ENCODE peak calls at places on chromosome X, in six cellular contexts. One of them, this sample, is unnamed. For H3K36me3, the result is how much of the 10 kb centered on the place peaks cover.

GRCh38 chrX:24733111-24733510 is 39.4 kb downstream of the POLA1 start:
- DNase-seq in breast epithelium: no peak
- DNase-seq in suprapubic skin: no peak
- DNase-seq in tibial artery: no peak
- DNase-seq in IMR-90: no peak
- DNase-seq in uterus: no peak
- DNase-seq in this sample: no peak

GRCh38 chrX:54921427-54922021 is 900 bp downstream of the TRO start:
- DNase-seq in breast epithelium: peak
- DNase-seq in suprapubic skin: no peak
- DNase-seq in tibial artery: peak
- DNase-seq in IMR-90: peak
- DNase-seq in uterus: peak
- DNase-seq in this sample: peak

GRCh38 chrX:121010218-121010617 is 24.7 kb upstream of the CT47A1 start:
- DNase-seq in breast epithelium: no peak
- DNase-seq in suprapubic skin: no peak
- DNase-seq in tibial artery: no peak
- DNase-seq in IMR-90: no peak
- DNase-seq in uterus: no peak
- DNase-seq in this sample: no peak

GRCh38 chrX:120755066-120755846 is 120.4 kb downstream of the CT47B1 start:
- DNase-seq in breast epithelium: no peak
- DNase-seq in suprapubic skin: no peak
- DNase-seq in tibial artery: no peak
- DNase-seq in IMR-90: no peak
- DNase-seq in uterus: no peak
- DNase-seq in this sample: no peak

GRCh38 chrX:9895225-9895912 is 71.8 kb upstream of the CLDN34 start:
- DNase-seq in breast epithelium: no peak
- DNase-seq in suprapubic skin: no peak
- DNase-seq in tibial artery: no peak
- DNase-seq in IMR-90: no peak
- DNase-seq in uterus: no peak
- DNase-seq in this sample: no peak

GRCh38 chrX:69231903-69232302 is 66.7 kb upstream of the PJA1 start:
- DNase-seq in breast epithelium: no peak
- DNase-seq in suprapubic skin: no peak
- DNase-seq in tibial artery: no peak
- DNase-seq in IMR-90: no peak
- DNase-seq in uterus: no peak
- DNase-seq in this sample: no peak

GRCh38 chrX:110310896-110311295 is 7.0 kb downstream of the AMMECR1 start:
- DNase-seq in breast epithelium: no peak
- DNase-seq in suprapubic skin: no peak
- DNase-seq in tibial artery: no peak
- DNase-seq in IMR-90: no peak
- DNase-seq in uterus: no peak
- DNase-seq in this sample: peak

GRCh38 chrX:123834116-123834515 is 25.7 kb upstream of the XIAP start:
- DNase-seq in breast epithelium: no peak
- DNase-seq in suprapubic skin: no peak
- DNase-seq in tibial artery: no peak
- DNase-seq in IMR-90: no peak
- DNase-seq in uterus: no peak
- DNase-seq in this sample: no peak

GRCh38 chrX:69036674-69037573 is 128.3 kb downstream of the PJA1 start:
- DNase-seq in breast epithelium: no peak
- DNase-seq in suprapubic skin: no peak
- DNase-seq in tibial artery: no peak
- DNase-seq in IMR-90: no peak
- DNase-seq in uterus: no peak
- DNase-seq in this sample: no peak

GRCh38 chrX:68929332-68930150 is 100.7 kb downstream of the EFNB1 start:
- DNase-seq in breast epithelium: no peak
- DNase-seq in suprapubic skin: no peak
- DNase-seq in tibial artery: no peak
- DNase-seq in IMR-90: peak
- DNase-seq in uterus: peak
- DNase-seq in this sample: no peak

GRCh38 chrX:39883664-39884063 is 214.1 kb downstream of the BCOR start:
- DNase-seq in breast epithelium: no peak
- DNase-seq in suprapubic skin: no peak
- DNase-seq in tibial artery: no peak
- DNase-seq in IMR-90: no peak
- DNase-seq in uterus: no peak
- DNase-seq in this sample: no peak

GRCh38 chrX:48883729-48884128 is 13.8 kb downstream of the TIMM17B start:
- DNase-seq in breast epithelium: no peak
- DNase-seq in suprapubic skin: no peak
- DNase-seq in tibial artery: no peak
- DNase-seq in IMR-90: no peak
- DNase-seq in uterus: no peak
- DNase-seq in this sample: no peak

GRCh38 chrX:84611843-84612636 is 109.8 kb upstream of the HDX start:
- DNase-seq in breast epithelium: no peak
- DNase-seq in suprapubic skin: no peak
- DNase-seq in tibial artery: no peak
- DNase-seq in IMR-90: no peak
- DNase-seq in uterus: no peak
- DNase-seq in this sample: no peak

GRCh38 chrX:38347136-38347535 is 5.3 kb upstream of the OTC start:
- DNase-seq in breast epithelium: no peak
- DNase-seq in suprapubic skin: no peak
- DNase-seq in tibial artery: no peak
- DNase-seq in IMR-90: peak
- DNase-seq in uterus: no peak
- DNase-seq in this sample: no peak

GRCh38 chrX:10076765-10077164 is 80.0 kb upstream of the CLCN4 start:
- DNase-seq in breast epithelium: no peak
- DNase-seq in suprapubic skin: no peak
- DNase-seq in tibial artery: no peak
- DNase-seq in IMR-90: no peak
- DNase-seq in uterus: no peak
- DNase-seq in this sample: no peak

GRCh38 chrX:148574247-148574973 is 74.0 kb downstream of the AFF2 start:
- DNase-seq in breast epithelium: no peak
- DNase-seq in suprapubic skin: no peak
- DNase-seq in tibial artery: no peak
- DNase-seq in IMR-90: no peak
- DNase-seq in uterus: no peak
- DNase-seq in this sample: no peak

GRCh38 chrX:48785156-48785524 is 1.2 kb upstream of the GATA1 start:
- DNase-seq in breast epithelium: no peak
- DNase-seq in suprapubic skin: no peak
- DNase-seq in tibial artery: no peak
- DNase-seq in IMR-90: no peak
- DNase-seq in uterus: no peak
- DNase-seq in this sample: no peak

GRCh38 chrX:133297284-133297683 is 79.1 kb upstream of the TFDP3 start:
- DNase-seq in breast epithelium: no peak
- DNase-seq in suprapubic skin: no peak
- DNase-seq in tibial artery: no peak
- DNase-seq in IMR-90: peak
- DNase-seq in uterus: no peak
- DNase-seq in this sample: no peak
- H3K36me3 ChIP-seq in breast epithelium: under half
- H3K36me3 ChIP-seq in suprapubic skin: under half
- H3K36me3 ChIP-seq in tibial artery: under half
- H3K36me3 ChIP-seq in IMR-90: under half
- H3K36me3 ChIP-seq in uterus: under half
- H3K36me3 ChIP-seq in this sample: under half

GRCh38 chrX:80014141-80014940 is at the start of gene TBX22:
- DNase-seq in breast epithelium: no peak
- DNase-seq in suprapubic skin: no peak
- DNase-seq in tibial artery: no peak
- DNase-seq in IMR-90: no peak
- DNase-seq in uterus: no peak
- DNase-seq in this sample: no peak

GRCh38 chrX:80011522-80011921 is 3.0 kb upstream of the TBX22 start:
- DNase-seq in breast epithelium: no peak
- DNase-seq in suprapubic skin: no peak
- DNase-seq in tibial artery: no peak
- DNase-seq in IMR-90: no peak
- DNase-seq in uterus: no peak
- DNase-seq in this sample: no peak

GRCh38 chrX:80021611-80022010 is 7.1 kb downstream of the TBX22 start:
- DNase-seq in breast epithelium: no peak
- DNase-seq in suprapubic skin: no peak
- DNase-seq in tibial artery: no peak
- DNase-seq in IMR-90: no peak
- DNase-seq in uterus: no peak
- DNase-seq in this sample: no peak

GRCh38 chrX:80016182-80016581 is 1.6 kb downstream of the TBX22 start:
- DNase-seq in breast epithelium: no peak
- DNase-seq in suprapubic skin: no peak
- DNase-seq in tibial artery: no peak
- DNase-seq in IMR-90: no peak
- DNase-seq in uterus: no peak
- DNase-seq in this sample: no peak
- H3K27ac ChIP-seq in breast epithelium: no peak
- H3K27ac ChIP-seq in suprapubic skin: no peak
- H3K27ac ChIP-seq in tibial artery: no peak
- H3K27ac ChIP-seq in IMR-90: no peak
- H3K27ac ChIP-seq in uterus: no peak
- H3K27ac ChIP-seq in this sample: no peak

DNA sequence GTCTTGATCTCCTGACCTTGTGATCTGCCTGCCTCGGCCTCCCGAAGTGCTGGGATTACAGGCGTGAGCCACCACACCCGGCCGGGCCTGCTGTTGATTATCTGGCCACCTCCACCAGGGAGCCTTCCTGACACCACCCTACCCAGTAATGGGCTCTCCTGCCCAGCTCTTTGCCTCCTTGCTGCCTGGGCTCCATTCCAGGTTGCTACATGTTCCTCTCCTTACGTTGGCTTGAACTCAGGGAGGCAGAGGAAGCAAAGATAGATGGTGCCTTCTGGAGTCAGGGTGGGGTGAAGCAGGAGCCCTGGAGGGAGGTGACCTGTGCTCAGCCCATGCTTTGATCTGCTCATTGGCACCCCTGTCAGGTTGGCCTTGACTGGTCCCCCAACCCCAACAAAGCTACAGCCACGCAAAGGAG is 26.3 kb downstream of the FLNA start:
- DNase-seq in breast epithelium: no peak
- DNase-seq in suprapubic skin: no peak
- DNase-seq in tibial artery: no peak
- DNase-seq in IMR-90: no peak
- DNase-seq in uterus: peak
- DNase-seq in this sample: peak
- H3K36me3 ChIP-seq in breast epithelium: under half
- H3K36me3 ChIP-seq in suprapubic skin: under half
- H3K36me3 ChIP-seq in tibial artery: half or more
- H3K36me3 ChIP-seq in IMR-90: half or more
- H3K36me3 ChIP-seq in uterus: under half
- H3K36me3 ChIP-seq in this sample: under half

DNA sequence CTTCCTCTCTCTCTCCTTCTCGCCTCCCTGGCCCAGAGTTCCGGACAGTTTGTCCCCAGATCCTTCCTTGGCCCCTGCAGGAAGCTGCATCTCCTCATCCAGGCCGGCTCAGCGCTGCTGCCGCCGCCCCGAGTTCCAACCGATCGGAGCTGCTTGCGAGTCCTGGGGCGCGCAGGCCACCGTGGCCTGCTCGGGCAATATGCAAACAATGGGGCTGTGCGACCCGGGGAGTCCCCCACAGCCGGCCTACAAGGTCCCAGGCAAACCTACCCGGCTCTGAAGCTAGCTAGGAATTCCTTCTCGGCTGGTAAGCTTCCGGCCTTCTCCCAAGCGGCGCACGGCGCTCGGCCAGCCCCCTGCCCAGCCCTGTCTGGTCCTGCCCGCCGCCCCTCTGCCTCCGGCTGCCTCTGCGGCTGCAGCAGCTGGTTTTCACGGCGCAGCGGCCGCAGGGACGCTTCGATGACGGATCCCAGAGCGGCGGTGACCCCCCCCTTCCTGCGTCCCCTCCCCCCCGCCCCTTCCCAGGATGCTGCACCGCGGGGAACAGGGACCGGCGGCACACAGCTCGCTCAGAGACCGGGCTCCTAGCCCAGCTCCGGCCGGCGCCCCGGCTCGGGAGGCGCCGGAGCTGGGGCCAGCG is 59.4 kb downstream of the TSC22D3 start:
- DNase-seq in breast epithelium: no peak
- DNase-seq in suprapubic skin: no peak
- DNase-seq in tibial artery: no peak
- DNase-seq in IMR-90: peak
- DNase-seq in uterus: no peak
- DNase-seq in this sample: no peak
- H3K27ac ChIP-seq in breast epithelium: peak
- H3K27ac ChIP-seq in suprapubic skin: peak
- H3K27ac ChIP-seq in tibial artery: peak
- H3K27ac ChIP-seq in IMR-90: peak
- H3K27ac ChIP-seq in uterus: peak
- H3K27ac ChIP-seq in this sample: peak

DNA sequence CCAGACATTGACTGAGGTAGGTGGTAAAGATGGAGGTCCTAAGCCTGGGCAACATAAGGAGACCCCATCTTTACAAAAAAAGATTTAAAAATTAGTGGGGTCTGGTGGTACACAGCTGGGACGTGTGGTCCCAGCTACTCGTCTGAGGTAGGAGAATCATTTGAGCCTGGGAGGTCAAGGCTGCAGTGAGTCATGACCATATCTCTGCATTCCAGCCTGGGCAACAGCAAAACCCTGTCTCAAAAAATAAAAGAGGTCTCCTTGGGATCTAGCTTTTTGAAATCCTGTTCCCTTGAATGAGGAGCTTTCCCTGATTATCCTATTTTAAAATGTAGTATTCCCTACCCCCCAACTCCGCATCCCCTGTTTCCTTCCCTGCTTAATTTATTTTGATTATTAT is 78.7 kb upstream of the OGT start:
- DNase-seq in breast epithelium: no peak
- DNase-seq in suprapubic skin: no peak
- DNase-seq in tibial artery: no peak
- DNase-seq in IMR-90: peak
- DNase-seq in uterus: no peak
- DNase-seq in this sample: no peak
- H3K36me3 ChIP-seq in breast epithelium: under half
- H3K36me3 ChIP-seq in suprapubic skin: under half
- H3K36me3 ChIP-seq in tibial artery: half or more
- H3K36me3 ChIP-seq in IMR-90: under half
- H3K36me3 ChIP-seq in uterus: under half
- H3K36me3 ChIP-seq in this sample: under half

GRCh38 chrX:43551590-43551989 is 104.5 kb upstream of the MAOA start:
- DNase-seq in breast epithelium: no peak
- DNase-seq in suprapubic skin: no peak
- DNase-seq in tibial artery: no peak
- DNase-seq in IMR-90: no peak
- DNase-seq in uterus: no peak
- DNase-seq in this sample: no peak
- H3K27ac ChIP-seq in breast epithelium: no peak
- H3K27ac ChIP-seq in suprapubic skin: no peak
- H3K27ac ChIP-seq in tibial artery: no peak
- H3K27ac ChIP-seq in IMR-90: no peak
- H3K27ac ChIP-seq in uterus: no peak
- H3K27ac ChIP-seq in this sample: no peak

DNA sequence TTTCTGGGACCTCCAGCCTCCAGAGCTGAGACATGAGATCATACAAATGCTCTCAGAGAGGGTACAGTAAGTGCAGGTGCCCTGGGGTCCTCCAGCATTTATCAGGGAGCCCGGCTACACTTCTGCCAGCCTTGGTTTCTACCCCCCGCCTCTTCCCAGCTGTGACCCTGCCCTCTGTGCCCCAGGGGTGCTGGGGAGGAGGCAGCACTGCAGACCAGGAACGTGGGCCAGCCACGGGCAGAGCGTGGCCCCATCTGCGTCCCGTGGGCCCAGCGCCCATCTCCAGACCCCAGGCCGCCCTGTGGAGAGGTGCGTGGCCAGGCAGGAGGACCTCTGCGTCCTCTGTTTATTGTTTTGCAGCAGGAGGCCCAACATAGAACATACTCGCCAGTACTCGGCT is 6.1 kb downstream of the SLC25A6 start:
- DNase-seq in breast epithelium: peak
- DNase-seq in suprapubic skin: no peak
- DNase-seq in tibial artery: no peak
- DNase-seq in IMR-90: no peak
- DNase-seq in uterus: no peak
- DNase-seq in this sample: no peak
- H3K36me3 ChIP-seq in breast epithelium: under half
- H3K36me3 ChIP-seq in suprapubic skin: half or more
- H3K36me3 ChIP-seq in tibial artery: half or more
- H3K36me3 ChIP-seq in IMR-90: half or more
- H3K36me3 ChIP-seq in uterus: under half
- H3K36me3 ChIP-seq in this sample: half or more